ENCODE peak calls at places on chromosomes 13 and 19, in ten cellular contexts. One of them, this sample, is unnamed.

GRCh38 chr19:41356984-41357739 is 3.4 kb upstream of the TGFB1 start:
- DNase-seq in CD8-positive, alpha-beta T cell: peak; percentile 31
- DNase-seq in dorsolateral prefrontal cortex: no peak
- DNase-seq in H1: no peak
- DNase-seq in ascending aorta: no peak
- DNase-seq in esophagus muscularis mucosa: no peak
- DNase-seq in tibial nerve: no peak
- DNase-seq in choroid plexus epithelial cell: no peak
- DNase-seq in kidney epithelial cell: no peak
- DNase-seq in AG10803: no peak
- DNase-seq in this sample: no peak

GRCh38 chr19:7965921-7966665 is 22.6 kb upstream of the TIMM44 start:
- DNase-seq in CD8-positive, alpha-beta T cell: no peak
- DNase-seq in dorsolateral prefrontal cortex: no peak
- DNase-seq in H1: no peak
- DNase-seq in ascending aorta: no peak
- DNase-seq in esophagus muscularis mucosa: no peak
- DNase-seq in tibial nerve: no peak
- DNase-seq in choroid plexus epithelial cell: no peak
- DNase-seq in kidney epithelial cell: no peak
- DNase-seq in AG10803: no peak
- DNase-seq in this sample: no peak

GRCh38 chr13:77876176-77876575 is 42.5 kb downstream of the EDNRB start:
- DNase-seq in CD8-positive, alpha-beta T cell: no peak
- DNase-seq in dorsolateral prefrontal cortex: no peak
- DNase-seq in H1: no peak
- DNase-seq in ascending aorta: no peak
- DNase-seq in esophagus muscularis mucosa: no peak
- DNase-seq in tibial nerve: no peak
- DNase-seq in choroid plexus epithelial cell: peak; percentile 16
- DNase-seq in kidney epithelial cell: no peak
- DNase-seq in AG10803: peak; percentile 46
- DNase-seq in this sample: peak; percentile 91

GRCh38 chr19:5850743-5851293 is 431 bp downstream of the FUT3 start:
- DNase-seq in CD8-positive, alpha-beta T cell: no peak
- DNase-seq in dorsolateral prefrontal cortex: no peak
- DNase-seq in H1: no peak
- DNase-seq in ascending aorta: no peak
- DNase-seq in esophagus muscularis mucosa: no peak
- DNase-seq in tibial nerve: no peak
- DNase-seq in choroid plexus epithelial cell: peak; percentile 75
- DNase-seq in kidney epithelial cell: no peak
- DNase-seq in AG10803: peak; percentile 56
- DNase-seq in this sample: peak; percentile 65

GRCh38 chr19:2224754-2225349 is 11.3 kb downstream of the PLEKHJ1 start:
- DNase-seq in CD8-positive, alpha-beta T cell: no peak
- DNase-seq in dorsolateral prefrontal cortex: no peak
- DNase-seq in H1: no peak
- DNase-seq in ascending aorta: no peak
- DNase-seq in esophagus muscularis mucosa: no peak
- DNase-seq in tibial nerve: no peak
- DNase-seq in choroid plexus epithelial cell: no peak
- DNase-seq in kidney epithelial cell: no peak
- DNase-seq in AG10803: no peak
- DNase-seq in this sample: no peak

GRCh38 chr13:96621634-96622033 is 372.6 kb downstream of the OXGR1 start:
- DNase-seq in CD8-positive, alpha-beta T cell: no peak
- DNase-seq in dorsolateral prefrontal cortex: no peak
- DNase-seq in H1: no peak
- DNase-seq in ascending aorta: no peak
- DNase-seq in esophagus muscularis mucosa: no peak
- DNase-seq in tibial nerve: no peak
- DNase-seq in choroid plexus epithelial cell: no peak
- DNase-seq in kidney epithelial cell: no peak
- DNase-seq in AG10803: no peak
- DNase-seq in this sample: no peak

GRCh38 chr19:19120308-19121156 is 17.7 kb downstream of the TMEM161A start:
- DNase-seq in CD8-positive, alpha-beta T cell: no peak
- DNase-seq in dorsolateral prefrontal cortex: no peak
- DNase-seq in H1: peak; percentile 100
- DNase-seq in ascending aorta: no peak
- DNase-seq in esophagus muscularis mucosa: no peak
- DNase-seq in tibial nerve: no peak
- DNase-seq in choroid plexus epithelial cell: peak; percentile 97
- DNase-seq in kidney epithelial cell: no peak
- DNase-seq in AG10803: peak; percentile 49
- DNase-seq in this sample: peak; percentile 89

GRCh38 chr13:50129923-50130685 is 114.9 kb downstream of the KCNRG start:
- DNase-seq in CD8-positive, alpha-beta T cell: peak; percentile 32
- DNase-seq in dorsolateral prefrontal cortex: no peak
- DNase-seq in H1: peak; percentile 77
- DNase-seq in ascending aorta: peak; percentile 79
- DNase-seq in esophagus muscularis mucosa: peak; percentile 91
- DNase-seq in tibial nerve: peak; percentile 63
- DNase-seq in choroid plexus epithelial cell: peak; percentile 5
- DNase-seq in kidney epithelial cell: no peak
- DNase-seq in AG10803: peak; percentile 59
- DNase-seq in this sample: no peak

GRCh38 chr13:80012281-80012680 is 328.6 kb downstream of the SPRY2 start:
- DNase-seq in CD8-positive, alpha-beta T cell: no peak
- DNase-seq in dorsolateral prefrontal cortex: no peak
- DNase-seq in H1: no peak
- DNase-seq in ascending aorta: no peak
- DNase-seq in esophagus muscularis mucosa: no peak
- DNase-seq in tibial nerve: no peak
- DNase-seq in choroid plexus epithelial cell: no peak
- DNase-seq in kidney epithelial cell: no peak
- DNase-seq in AG10803: no peak
- DNase-seq in this sample: no peak

GRCh38 chr19:58558066-58558622 is at the start of gene UBE2M:
- DNase-seq in CD8-positive, alpha-beta T cell: peak; percentile 61
- DNase-seq in dorsolateral prefrontal cortex: no peak
- DNase-seq in H1: no peak
- DNase-seq in ascending aorta: peak; percentile 85
- DNase-seq in esophagus muscularis mucosa: no peak
- DNase-seq in tibial nerve: no peak
- DNase-seq in choroid plexus epithelial cell: peak; percentile 64
- DNase-seq in kidney epithelial cell: no peak
- DNase-seq in AG10803: peak; percentile 51
- DNase-seq in this sample: peak; percentile 62

GRCh38 chr13:51942189-51942588 is 69.1 kb downstream of the ATP7B start:
- DNase-seq in CD8-positive, alpha-beta T cell: peak; percentile 23
- DNase-seq in dorsolateral prefrontal cortex: no peak
- DNase-seq in H1: no peak
- DNase-seq in ascending aorta: no peak
- DNase-seq in esophagus muscularis mucosa: no peak
- DNase-seq in tibial nerve: no peak
- DNase-seq in choroid plexus epithelial cell: no peak
- DNase-seq in kidney epithelial cell: no peak
- DNase-seq in AG10803: no peak
- DNase-seq in this sample: no peak

GRCh38 chr13:29924482-29924884 is 74.1 kb upstream of the UBL3 start:
- DNase-seq in CD8-positive, alpha-beta T cell: no peak
- DNase-seq in dorsolateral prefrontal cortex: no peak
- DNase-seq in H1: no peak
- DNase-seq in ascending aorta: no peak
- DNase-seq in esophagus muscularis mucosa: no peak
- DNase-seq in tibial nerve: no peak
- DNase-seq in choroid plexus epithelial cell: peak; percentile 75
- DNase-seq in kidney epithelial cell: peak; percentile 81
- DNase-seq in AG10803: peak; percentile 81
- DNase-seq in this sample: peak; percentile 63

GRCh38 chr19:35928507-35928906 is 7.7 kb upstream of the LRFN3 start:
- DNase-seq in CD8-positive, alpha-beta T cell: no peak
- DNase-seq in dorsolateral prefrontal cortex: no peak
- DNase-seq in H1: no peak
- DNase-seq in ascending aorta: no peak
- DNase-seq in esophagus muscularis mucosa: no peak
- DNase-seq in tibial nerve: no peak
- DNase-seq in choroid plexus epithelial cell: no peak
- DNase-seq in kidney epithelial cell: no peak
- DNase-seq in AG10803: no peak
- DNase-seq in this sample: no peak

GRCh38 chr19:45556835-45557234 is 27.8 kb downstream of the OPA3 start:
- DNase-seq in CD8-positive, alpha-beta T cell: no peak
- DNase-seq in dorsolateral prefrontal cortex: no peak
- DNase-seq in H1: no peak
- DNase-seq in ascending aorta: no peak
- DNase-seq in esophagus muscularis mucosa: no peak
- DNase-seq in tibial nerve: no peak
- DNase-seq in choroid plexus epithelial cell: no peak
- DNase-seq in kidney epithelial cell: no peak
- DNase-seq in AG10803: no peak
- DNase-seq in this sample: no peak

GRCh38 chr19:10206226-10206873 is 11.6 kb upstream of the DNMT1 start:
- DNase-seq in CD8-positive, alpha-beta T cell: no peak
- DNase-seq in dorsolateral prefrontal cortex: no peak
- DNase-seq in H1: no peak
- DNase-seq in ascending aorta: no peak
- DNase-seq in esophagus muscularis mucosa: no peak
- DNase-seq in tibial nerve: no peak
- DNase-seq in choroid plexus epithelial cell: peak; percentile 64
- DNase-seq in kidney epithelial cell: no peak
- DNase-seq in AG10803: peak; percentile 41
- DNase-seq in this sample: peak; percentile 28

GRCh38 chr19:5143471-5144411 is 174.8 kb downstream of the KDM4B start:
- DNase-seq in CD8-positive, alpha-beta T cell: no peak
- DNase-seq in dorsolateral prefrontal cortex: no peak
- DNase-seq in H1: no peak
- DNase-seq in ascending aorta: no peak
- DNase-seq in esophagus muscularis mucosa: no peak
- DNase-seq in tibial nerve: no peak
- DNase-seq in choroid plexus epithelial cell: no peak
- DNase-seq in kidney epithelial cell: no peak
- DNase-seq in AG10803: no peak
- DNase-seq in this sample: no peak

GRCh38 chr19:39870171-39870971 is 24.2 kb upstream of the FBL start:
- DNase-seq in CD8-positive, alpha-beta T cell: no peak
- DNase-seq in dorsolateral prefrontal cortex: no peak
- DNase-seq in H1: peak; percentile 82
- DNase-seq in ascending aorta: no peak
- DNase-seq in esophagus muscularis mucosa: no peak
- DNase-seq in tibial nerve: no peak
- DNase-seq in choroid plexus epithelial cell: no peak
- DNase-seq in kidney epithelial cell: no peak
- DNase-seq in AG10803: no peak
- DNase-seq in this sample: no peak

GRCh38 chr19:34319230-34319585 is 45.8 kb upstream of the GPI start:
- DNase-seq in CD8-positive, alpha-beta T cell: no peak
- DNase-seq in dorsolateral prefrontal cortex: no peak
- DNase-seq in H1: no peak
- DNase-seq in ascending aorta: no peak
- DNase-seq in esophagus muscularis mucosa: no peak
- DNase-seq in tibial nerve: no peak
- DNase-seq in choroid plexus epithelial cell: no peak
- DNase-seq in kidney epithelial cell: no peak
- DNase-seq in AG10803: no peak
- DNase-seq in this sample: no peak

GRCh38 chr13:27601208-27601607 is 19.1 kb downstream of the LNX2 start:
- DNase-seq in CD8-positive, alpha-beta T cell: no peak
- DNase-seq in dorsolateral prefrontal cortex: no peak
- DNase-seq in H1: no peak
- DNase-seq in ascending aorta: no peak
- DNase-seq in esophagus muscularis mucosa: no peak
- DNase-seq in tibial nerve: no peak
- DNase-seq in choroid plexus epithelial cell: no peak
- DNase-seq in kidney epithelial cell: no peak
- DNase-seq in AG10803: no peak
- DNase-seq in this sample: no peak
- TF ChIP-seq CTCF in CD8-positive, alpha-beta T cell: no peak
- TF ChIP-seq CTCF in dorsolateral prefrontal cortex: no peak
- TF ChIP-seq CTCF in H1: no peak
- TF ChIP-seq CTCF in ascending aorta: no peak
- TF ChIP-seq CTCF in esophagus muscularis mucosa: no peak
- TF ChIP-seq CTCF in tibial nerve: no peak
- TF ChIP-seq CTCF in choroid plexus epithelial cell: no peak
- TF ChIP-seq CTCF in kidney epithelial cell: no peak
- TF ChIP-seq CTCF in AG10803: no peak
- TF ChIP-seq CTCF in this sample: no peak

GRCh38 chr19:23393121-23393520 is 2.1 kb downstream of the ZNF91 start:
- DNase-seq in CD8-positive, alpha-beta T cell: no peak
- DNase-seq in dorsolateral prefrontal cortex: no peak
- DNase-seq in H1: no peak
- DNase-seq in ascending aorta: no peak
- DNase-seq in esophagus muscularis mucosa: no peak
- DNase-seq in tibial nerve: no peak
- DNase-seq in choroid plexus epithelial cell: peak; percentile 53
- DNase-seq in kidney epithelial cell: no peak
- DNase-seq in AG10803: no peak
- DNase-seq in this sample: peak; percentile 8
- H3K4me3 ChIP-seq in CD8-positive, alpha-beta T cell: no peak overlapping the region
- H3K4me3 ChIP-seq in dorsolateral prefrontal cortex: peak overlapping the region; percentile 86
- H3K4me3 ChIP-seq in H1: no peak overlapping the region
- H3K4me3 ChIP-seq in ascending aorta: peak overlapping the region; percentile 92
- H3K4me3 ChIP-seq in esophagus muscularis mucosa: no peak overlapping the region
- H3K4me3 ChIP-seq in tibial nerve: no peak overlapping the region
- H3K4me3 ChIP-seq in choroid plexus epithelial cell: no peak overlapping the region
- H3K4me3 ChIP-seq in kidney epithelial cell: no peak overlapping the region
- H3K4me3 ChIP-seq in AG10803: no peak overlapping the region
- H3K4me3 ChIP-seq in this sample: no peak overlapping the region

DNA sequence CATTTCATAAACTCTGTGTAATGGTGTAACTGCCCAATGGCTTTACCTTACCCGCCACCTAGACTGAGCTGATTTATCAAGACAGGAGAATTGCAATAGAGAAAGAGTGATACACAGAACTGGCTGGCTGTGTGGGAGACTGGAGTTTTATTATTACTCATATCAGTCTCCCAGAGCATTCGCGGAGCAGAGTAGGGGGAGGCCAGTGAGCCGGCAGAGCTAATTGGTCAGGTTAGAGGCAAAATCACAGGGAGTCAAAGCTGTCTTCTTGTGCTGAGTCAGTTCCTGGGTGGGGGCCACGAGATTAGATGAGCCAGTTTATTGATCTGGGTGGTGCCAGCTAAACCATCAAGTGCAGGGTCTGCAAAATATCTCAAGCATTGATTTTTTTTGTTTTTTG is 23.4 kb upstream of the SLITRK1 start:
- DNase-seq in CD8-positive, alpha-beta T cell: no peak
- DNase-seq in dorsolateral prefrontal cortex: no peak
- DNase-seq in H1: no peak
- DNase-seq in ascending aorta: no peak
- DNase-seq in esophagus muscularis mucosa: no peak
- DNase-seq in tibial nerve: no peak
- DNase-seq in choroid plexus epithelial cell: no peak
- DNase-seq in kidney epithelial cell: no peak
- DNase-seq in AG10803: no peak
- DNase-seq in this sample: no peak
- TF ChIP-seq CTCF in CD8-positive, alpha-beta T cell: no peak
- TF ChIP-seq CTCF in dorsolateral prefrontal cortex: no peak
- TF ChIP-seq CTCF in H1: no peak
- TF ChIP-seq CTCF in ascending aorta: no peak
- TF ChIP-seq CTCF in esophagus muscularis mucosa: no peak
- TF ChIP-seq CTCF in tibial nerve: no peak
- TF ChIP-seq CTCF in choroid plexus epithelial cell: no peak
- TF ChIP-seq CTCF in kidney epithelial cell: no peak
- TF ChIP-seq CTCF in AG10803: no peak
- TF ChIP-seq CTCF in this sample: no peak

DNA sequence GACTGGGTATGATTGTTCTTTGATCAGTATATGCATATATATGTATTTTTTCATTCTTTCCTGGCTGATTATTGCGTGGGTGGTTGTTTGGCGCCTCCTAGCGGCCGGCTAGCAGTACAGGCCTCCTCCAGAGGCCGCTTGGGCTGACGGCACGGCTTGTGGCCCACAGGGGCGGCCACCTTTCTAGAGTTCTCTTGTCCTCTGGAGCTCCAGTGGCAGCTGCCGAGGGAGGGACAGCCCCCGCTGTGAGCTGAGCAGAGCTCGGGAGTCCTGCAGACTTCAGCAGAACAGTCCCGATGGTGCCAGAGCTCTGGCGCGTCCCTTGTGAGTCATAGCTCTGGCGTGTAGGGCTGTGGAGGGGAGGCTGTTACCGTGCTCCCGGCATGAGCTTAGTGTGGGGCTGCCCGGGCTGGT is 22.5 kb upstream of the ZNF429 start:
- DNase-seq in CD8-positive, alpha-beta T cell: peak; percentile 68
- DNase-seq in dorsolateral prefrontal cortex: no peak
- DNase-seq in H1: peak; percentile 82
- DNase-seq in ascending aorta: peak; percentile 88
- DNase-seq in esophagus muscularis mucosa: no peak
- DNase-seq in tibial nerve: no peak
- DNase-seq in choroid plexus epithelial cell: peak; percentile 6
- DNase-seq in kidney epithelial cell: no peak
- DNase-seq in AG10803: peak; percentile 44
- DNase-seq in this sample: peak; percentile 71
- H3K4me3 ChIP-seq in CD8-positive, alpha-beta T cell: no peak overlapping the region
- H3K4me3 ChIP-seq in dorsolateral prefrontal cortex: no peak overlapping the region
- H3K4me3 ChIP-seq in H1: no peak overlapping the region
- H3K4me3 ChIP-seq in ascending aorta: peak overlapping the region; percentile 25
- H3K4me3 ChIP-seq in esophagus muscularis mucosa: peak overlapping the region; percentile 32
- H3K4me3 ChIP-seq in tibial nerve: no peak overlapping the region
- H3K4me3 ChIP-seq in choroid plexus epithelial cell: no peak overlapping the region
- H3K4me3 ChIP-seq in kidney epithelial cell: no peak overlapping the region
- H3K4me3 ChIP-seq in AG10803: no peak overlapping the region
- H3K4me3 ChIP-seq in this sample: peak overlapping the region; percentile 58